ENCODE peak calls at places on chromosomes 11 and 22, in four cellular contexts. U is GM06990, E is ascending aorta, S is cardiac fibroblast. O is an unnamed sample.

GRCh38 chr11:121595717-121596156 is 143.0 kb upstream of the SORL1-AS1 start:
- DNase-seq in U (no peak), E (peak), S (peak), O (peak)

GRCh38 chr22:43777204-43777671 is 34.9 kb downstream of the EFCAB6 start:
- DNase-seq in U (no peak), E (no peak), S (peak), O (peak)

GRCh38 chr11:122782222-122782621 is 56.1 kb upstream of the CRTAM start:
- DNase-seq in U (no peak), E (no peak), S (no peak), O (no peak)

GRCh38 chr22:44799077-44799931 is 46.9 kb downstream of the ARHGAP8 start:
- DNase-seq in U (no peak), E (no peak), S (no peak), O (no peak)

GRCh38 chr11:88604255-88604654 is 266.7 kb upstream of the CTSC start:
- DNase-seq in U (no peak), E (no peak), S (peak), O (no peak)

GRCh38 chr11:79026803-79027445 is 413.9 kb downstream of the TENM4 start:
- DNase-seq in U (no peak), E (no peak), S (peak), O (no peak)

GRCh38 chr11:57164317-57164716 is 17.4 kb upstream of the LRRC55 start:
- DNase-seq in U (no peak), E (no peak), S (no peak), O (no peak)

GRCh38 chr11:76626921-76627391 is 43.6 kb downstream of the LRRC32 start:
- DNase-seq in U (peak), E (peak), S (peak), O (no peak)

GRCh38 chr11:6737872-6738466 is 33.8 kb downstream of the OR2AG2 start:
- DNase-seq in U (no peak), E (no peak), S (peak), O (peak)

GRCh38 chr22:42910221-42910942 is 53.3 kb upstream of the ARFGAP3 start:
- DNase-seq in U (no peak), E (no peak), S (no peak), O (no peak)

GRCh38 chr11:73651252-73651651 is 4.9 kb downstream of the PLEKHB1 start:
- DNase-seq in U (no peak), E (no peak), S (no peak), O (no peak)

GRCh38 chr22:37425800-37426531 is 1.3 kb downstream of the ELFN2 start:
- DNase-seq in U (no peak), E (no peak), S (peak), O (no peak)

GRCh38 chr11:75150879-75151278 is at the start of gene SLCO2B1:
- DNase-seq in U (no peak), E (no peak), S (no peak), O (no peak)

GRCh38 chr11:67438121-67438902 is 830 bp upstream of the PTPRCAP start:
- DNase-seq in U (peak), E (no peak), S (no peak), O (no peak)

GRCh38 chr11:36467913-36468312 is 42.2 kb downstream of the TRAF6 start:
- DNase-seq in U (no peak), E (no peak), S (no peak), O (no peak)

GRCh38 chr11:36471577-36471976 is 38.5 kb downstream of the TRAF6 start:
- DNase-seq in U (no peak), E (no peak), S (no peak), O (no peak)

GRCh38 chr11:36469881-36470802 is 39.9 kb downstream of the TRAF6 start:
- DNase-seq in U (no peak), E (no peak), S (peak), O (no peak)

GRCh38 chr11:36465449-36466163 is 44.5 kb downstream of the TRAF6 start:
- DNase-seq in U (no peak), E (no peak), S (no peak), O (no peak)

DNA sequence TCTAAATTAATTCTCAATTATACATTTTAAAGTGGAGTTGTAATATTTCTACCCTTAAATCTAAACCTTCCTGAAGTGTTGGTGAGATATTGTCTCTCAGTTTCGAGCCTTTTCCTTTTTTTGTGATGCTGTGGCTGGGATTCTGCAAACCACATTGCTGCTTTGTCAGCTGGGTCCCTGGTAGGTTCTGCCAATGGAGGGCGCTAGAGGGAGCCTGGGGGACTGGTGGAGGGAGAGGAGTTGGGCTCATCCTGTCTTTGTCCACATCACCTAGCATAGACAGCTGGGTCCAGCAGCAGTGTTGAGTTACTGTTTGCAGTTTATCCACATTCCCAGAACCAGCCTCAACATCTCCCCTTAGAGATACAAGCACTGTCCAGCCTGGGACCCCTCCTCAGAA is 41.0 kb downstream of the TRAF6 start:
- DNase-seq in U (no peak), E (no peak), S (no peak), O (no peak)
- TF ChIP-seq CTCF in U (peak), E (no peak), S (peak), O (peak)

GRCh38 chr22:21000215-21000986 is 1.5 kb downstream of the THAP7 start:
- DNase-seq in U (no peak), E (no peak), S (no peak), O (no peak)

GRCh38 chr22:21000987-21001600 is 824 bp downstream of the THAP7 start:
- DNase-seq in U (no peak), E (no peak), S (no peak), O (no peak)

GRCh38 chr22:20998411-20999336 is 3.2 kb downstream of the THAP7 start:
- DNase-seq in U (no peak), E (no peak), S (no peak), O (no peak)

GRCh38 chr22:20997536-20998257 is 4.2 kb downstream of the THAP7 start:
- DNase-seq in U (no peak), E (no peak), S (no peak), O (no peak)

DNA sequence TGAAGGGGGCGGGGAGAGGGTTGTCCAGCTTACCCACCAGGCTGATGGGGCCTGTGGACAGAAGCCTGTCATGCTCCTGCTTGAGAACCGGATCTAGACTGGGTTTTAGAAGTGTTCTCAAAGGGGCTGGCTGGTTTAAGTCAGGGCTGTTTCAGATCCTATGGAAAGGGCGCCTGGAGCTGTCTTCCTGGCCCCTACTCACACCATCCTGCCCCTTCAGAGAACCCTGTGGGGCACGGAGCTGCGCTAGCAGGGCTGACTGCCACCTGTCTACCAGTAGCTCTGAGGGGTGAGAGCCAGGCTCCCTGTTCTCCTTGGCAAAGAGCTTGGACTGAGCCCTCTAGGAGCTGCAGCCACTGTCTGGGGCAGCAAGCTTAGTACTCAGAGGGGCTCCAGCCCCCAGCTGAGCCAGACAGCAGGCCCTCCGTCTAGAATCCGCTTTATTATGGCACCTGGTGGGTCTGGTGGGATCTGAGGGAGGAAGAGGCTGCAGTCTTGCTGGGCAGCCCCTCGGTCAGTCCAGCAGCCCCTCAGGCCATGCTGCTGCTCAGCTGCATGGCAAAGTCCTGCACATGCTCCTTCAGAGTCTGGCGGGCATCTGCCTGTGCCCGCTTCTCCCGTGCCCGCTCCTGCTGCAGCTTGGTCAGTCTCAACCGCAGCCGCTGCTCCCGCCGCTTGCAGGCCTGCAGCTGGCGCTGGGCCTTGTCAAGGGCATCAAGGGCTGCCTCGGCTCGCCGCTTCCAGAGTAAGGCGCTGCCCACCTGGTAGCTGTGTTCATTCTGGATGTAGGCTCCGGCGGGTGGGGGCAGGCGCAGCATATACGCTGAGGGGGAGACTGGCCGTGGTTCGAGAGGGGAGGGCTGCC is 2.3 kb downstream of the THAP7 start:
- DNase-seq in U (no peak), E (no peak), S (no peak), O (no peak)
- H3K4me3 ChIP-seq in U (no peak), E (peak), S (no peak), O (peak)

GRCh38 chr11:107741044-107741823 is 29.4 kb upstream of the SLN start:
- DNase-seq in U (peak), E (no peak), S (peak), O (peak)
- TF ChIP-seq CTCF in U (peak), E (no peak), S (peak), O (peak)

DNA sequence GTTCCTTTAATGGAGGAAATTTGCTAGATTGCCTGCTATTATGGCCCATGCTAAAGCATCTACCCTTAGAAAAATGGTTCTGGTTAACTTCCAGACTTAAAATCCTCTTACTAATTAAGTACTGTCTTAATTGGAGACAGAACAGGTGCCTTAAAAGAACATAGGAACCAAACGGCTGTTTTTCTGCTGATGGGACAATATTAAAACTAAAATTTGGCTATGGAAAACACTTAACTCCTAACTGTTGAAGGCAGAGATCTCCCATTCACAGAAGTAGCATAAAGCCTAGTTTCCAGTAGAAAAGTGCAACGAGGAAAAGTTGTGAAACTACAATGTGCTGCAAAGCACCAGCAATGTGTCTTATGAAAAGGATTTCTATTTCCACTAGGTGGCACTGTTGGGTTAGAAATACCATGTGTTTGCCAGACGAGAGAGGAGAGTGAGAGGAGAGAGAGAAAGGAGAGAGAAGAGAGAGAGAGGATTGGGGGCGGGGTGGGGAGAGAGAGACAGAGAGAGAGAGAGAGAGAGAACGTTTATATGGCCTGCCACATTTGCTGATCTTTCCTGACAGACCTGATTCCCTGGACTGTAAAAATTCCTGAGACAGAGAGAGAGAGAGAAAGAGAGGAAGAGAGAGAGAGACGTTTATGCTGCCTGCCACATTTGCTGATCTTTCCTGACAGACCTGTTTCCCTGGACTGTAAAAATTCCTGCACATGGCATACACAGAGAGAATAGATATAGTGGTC is 51.5 kb downstream of the FAM181B start:
- DNase-seq in U (peak), E (no peak), S (peak), O (peak)
- H3K4me3 ChIP-seq in U (no peak), E (no peak), S (no peak), O (no peak)

DNA sequence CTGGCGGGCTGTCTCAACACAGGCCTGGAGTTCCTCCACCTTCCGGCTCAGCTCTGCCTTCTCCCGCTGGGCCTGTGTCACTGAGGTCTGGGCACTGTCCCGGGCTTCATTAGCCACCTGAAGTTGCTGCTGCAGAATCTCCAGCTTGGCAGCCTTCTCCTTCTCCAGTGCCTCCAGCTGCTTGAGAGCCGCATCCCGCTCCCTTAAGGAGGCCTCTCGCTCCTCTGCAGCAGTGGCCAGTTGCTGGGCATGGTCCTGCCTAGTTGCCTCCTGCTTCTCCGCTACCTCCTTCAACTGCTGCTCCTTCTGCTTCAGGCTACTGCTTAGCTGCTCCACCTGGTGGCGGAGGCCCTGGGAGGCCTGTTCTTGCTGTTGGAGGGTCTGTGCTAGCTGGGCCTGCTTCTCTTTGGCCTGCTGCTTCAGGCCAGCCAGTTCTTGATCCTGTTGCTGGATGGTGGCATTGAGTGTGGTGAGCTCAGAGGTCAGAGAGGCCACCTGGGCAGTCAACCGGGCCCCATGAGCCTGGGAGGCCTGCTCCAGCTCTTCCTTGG is 16.9 kb downstream of the IL18BP start:
- DNase-seq in U (no peak), E (peak), S (peak), O (no peak)
- TF ChIP-seq CTCF in U (peak), E (no peak), S (peak), O (peak)

GRCh38 chr11:60242607-60243292 is at the start of gene MS4A4E:
- DNase-seq in U (no peak), E (no peak), S (no peak), O (no peak)
- H3K4me3 ChIP-seq in U (no peak), E (no peak), S (no peak), O (no peak)

GRCh38 chr11:111977141-111978027 is 40.2 kb downstream of the DIXDC1 start:
- DNase-seq in U (no peak), E (peak), S (peak), O (no peak)
- TF ChIP-seq CTCF in U (no peak), E (no peak), S (no peak), O (no peak)

DNA sequence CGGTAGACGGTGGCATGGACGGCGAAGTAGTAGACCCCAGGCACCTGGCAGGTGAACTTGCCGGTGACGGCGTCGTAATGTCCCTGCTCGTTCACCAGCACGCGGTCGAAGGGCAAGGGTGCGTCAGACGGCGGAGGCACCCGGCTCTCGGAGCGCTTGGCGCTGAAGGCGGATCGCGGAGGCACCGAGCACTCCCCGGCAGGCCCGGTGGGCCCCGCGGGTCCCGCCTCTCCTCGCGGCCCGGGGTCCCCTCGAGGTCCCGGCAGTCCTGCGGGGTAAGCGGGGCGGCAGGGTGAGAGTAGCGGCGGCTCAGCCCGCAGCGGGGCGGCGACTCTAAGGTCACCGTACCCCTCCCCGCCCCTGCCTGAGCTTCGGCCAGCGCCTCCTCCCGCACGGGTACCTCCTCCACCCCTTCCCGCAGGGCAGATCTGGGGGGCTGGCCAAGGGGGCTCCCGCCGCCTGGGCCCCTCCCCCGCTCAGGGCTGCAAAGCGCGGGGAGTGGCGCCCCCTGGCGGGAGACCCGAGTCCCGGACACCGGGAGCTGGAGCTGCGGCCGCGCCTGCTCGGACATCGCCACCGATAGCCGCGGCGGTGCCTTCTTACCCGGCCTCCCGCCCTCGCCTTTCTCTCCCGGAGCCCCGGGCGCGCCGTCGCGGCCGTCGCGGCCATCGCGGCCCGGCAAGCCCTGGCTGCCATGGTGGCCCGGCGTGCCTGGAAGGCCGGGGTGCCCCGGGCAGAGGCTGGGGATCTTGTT is 925 bp downstream of the C1QTNF5 start:
- DNase-seq in U (no peak), E (peak), S (peak), O (no peak)
- H3K4me3 ChIP-seq in U (no peak), E (peak), S (peak), O (peak)

O was measured in HFF-Myc.